ENCODE peak calls at places on chromosomes 16 and 17, in eight cellular contexts. F, P, N, D, V, H, K and S are unnamed samples.

GRCh38 chr17:7650509-7651096 is at the start of gene ATP1B2:
- DNase-seq in F (peak), P (no peak), N (peak), D (no peak), V (no peak), H (peak), K (peak), S (peak)

GRCh38 chr17:30300803-30301202 is 9.1 kb upstream of the BLMH start:
- DNase-seq in F (no peak), P (no peak), N (no peak), D (no peak), V (no peak), H (no peak), K (no peak), S (no peak)

GRCh38 chr17:27807567-27808470 is 7.5 kb upstream of the NOS2 start:
- DNase-seq in F (peak), P (no peak), N (peak), D (no peak), V (no peak), H (peak), K (no peak), S (peak)

GRCh38 chr17:7549401-7550055 is 670 bp downstream of the TNFSF12 start:
- DNase-seq in F (no peak), P (no peak), N (no peak), D (no peak), V (no peak), H (peak), K (no peak), S (peak)

GRCh38 chr16:28312327-28312726 is 20.0 kb downstream of the SBK1 start:
- DNase-seq in F (no peak), P (no peak), N (no peak), D (no peak), V (no peak), H (no peak), K (no peak), S (no peak)

GRCh38 chr16:10579965-10580918 is at the start of gene EMP2:
- DNase-seq in F (peak), P (no peak), N (peak), D (peak), V (peak), H (peak), K (peak), S (peak)

GRCh38 chr17:43092891-43093290 is 32.3 kb downstream of the BRCA1 start:
- DNase-seq in F (no peak), P (no peak), N (no peak), D (no peak), V (no peak), H (no peak), K (peak), S (no peak)

GRCh38 chr16:67593288-67593687 is 31.0 kb downstream of the CTCF start:
- DNase-seq in F (no peak), P (no peak), N (no peak), D (no peak), V (no peak), H (no peak), K (peak), S (no peak)

GRCh38 chr17:56717471-56717870 is 116.2 kb downstream of the C17orf67 start:
- DNase-seq in F (no peak), P (no peak), N (no peak), D (no peak), V (no peak), H (no peak), K (no peak), S (no peak)

GRCh38 chr17:32283745-32284207 is 18.1 kb downstream of the RHBDL3 start:
- DNase-seq in F (no peak), P (no peak), N (no peak), D (peak), V (no peak), H (no peak), K (no peak), S (no peak)

GRCh38 chr17:57579245-57579644 is 165.9 kb downstream of the CCDC182 start:
- DNase-seq in F (no peak), P (no peak), N (no peak), D (no peak), V (no peak), H (no peak), K (no peak), S (no peak)

GRCh38 chr17:41775394-41776226 is 10.9 kb downstream of the JUP start:
- DNase-seq in F (no peak), P (peak), N (no peak), D (no peak), V (no peak), H (no peak), K (no peak), S (no peak)